ENCODE peak calls at places on chromosome 4, in five cellular contexts. N, R, U, Q and K are unnamed samples.

GRCh38 chr4:37442062-37442323 is 197.4 kb downstream of the NWD2 start:
- DNase-seq in R (no peak), N (no peak), U (no peak), Q (no peak), K (no peak)

GRCh38 chr4:41346306-41347061 is 89.8 kb downstream of the UCHL1 start:
- DNase-seq in Q (no peak), N (no peak), R (no peak), U (no peak), K (peak; percentile 63)

GRCh38 chr4:25861422-25861926 is 1.3 kb downstream of the SEL1L3 start:
- DNase-seq in U (no peak), N (peak; percentile 47), R (no peak), Q (peak; percentile 59), K (peak; percentile 75)

GRCh38 chr4:56786955-56787354 is 34.5 kb downstream of the SPINK2 start:
- DNase-seq in R (no peak), N (peak; percentile 96), U (peak; percentile 91), Q (peak; percentile 73), K (peak; percentile 17)

GRCh38 chr4:56755901-56756300 is 65.6 kb downstream of the SPINK2 start:
- DNase-seq in U (no peak), N (no peak), R (no peak), Q (peak; percentile 38), K (no peak)

GRCh38 chr4:15720846-15721245 is 18.0 kb downstream of the BST1 start:
- DNase-seq in U (no peak), N (no peak), R (no peak), Q (no peak), K (no peak)

GRCh38 chr4:7237863-7238262 is 45.5 kb downstream of the SORCS2 start:
- DNase-seq in Q (no peak), N (peak; percentile 15), R (no peak), U (no peak), K (no peak)

GRCh38 chr4:71377561-71377960 is 38.7 kb downstream of the SLC4A4 start:
- DNase-seq in U (no peak), R (no peak), N (peak; percentile 95), Q (peak; percentile 20), K (peak; percentile 13)

GRCh38 chr4:112063260-112063659 is 82.0 kb upstream of the FAM241A start:
- DNase-seq in R (no peak), N (no peak), Q (peak; percentile 17), U (no peak), K (no peak)

GRCh38 chr4:186570193-186570996 is 15.0 kb upstream of the MTNR1A start:
- DNase-seq in Q (peak; percentile 40), N (peak; percentile 79), R (peak; percentile 14), U (no peak), K (no peak)
- H3K4me3 ChIP-seq in Q (peak overlapping the region; percentile 32), N (peak overlapping the region; percentile 36), R (no peak overlapping the region), U (peak overlapping the region; percentile 51), K (no peak overlapping the region)

GRCh38 chr4:156723951-156724668 is 247.5 kb downstream of the PDGFC start:
- DNase-seq in Q (no peak), U (peak; percentile 58), N (no peak), R (no peak), K (no peak)

GRCh38 chr4:156718226-156718625 is 253.4 kb downstream of the PDGFC start:
- DNase-seq in R (no peak), Q (peak; percentile 13), U (no peak), N (peak; percentile 18), K (no peak)
- H3K4me3 ChIP-seq in R (no peak overlapping the region), Q (no peak overlapping the region), U (no peak overlapping the region), N (no peak overlapping the region), K (no peak overlapping the region)

GRCh38 chr4:13539047-13539720 is 5.1 kb downstream of the NKX3-2 start:
- DNase-seq in U (no peak), R (no peak), N (no peak), Q (no peak), K (no peak)

GRCh38 chr4:13538427-13538973 is 5.8 kb downstream of the NKX3-2 start:
- DNase-seq in U (no peak), Q (no peak), N (no peak), R (no peak), K (no peak)

GRCh38 chr4:13540446-13541175 is 3.7 kb downstream of the NKX3-2 start:
- DNase-seq in R (no peak), U (no peak), N (no peak), Q (no peak), K (no peak)

GRCh38 chr4:13541176-13541604 is 3.1 kb downstream of the NKX3-2 start:
- DNase-seq in R (no peak), U (peak; percentile 61), Q (no peak), N (no peak), K (no peak)

GRCh38 chr4:13539721-13540445 is 4.4 kb downstream of the NKX3-2 start:
- DNase-seq in U (no peak), Q (no peak), R (no peak), N (no peak), K (no peak)
- H3K4me3 ChIP-seq in U (no peak overlapping the region), Q (no peak overlapping the region), R (no peak overlapping the region), N (no peak overlapping the region), K (no peak overlapping the region)

DNA sequence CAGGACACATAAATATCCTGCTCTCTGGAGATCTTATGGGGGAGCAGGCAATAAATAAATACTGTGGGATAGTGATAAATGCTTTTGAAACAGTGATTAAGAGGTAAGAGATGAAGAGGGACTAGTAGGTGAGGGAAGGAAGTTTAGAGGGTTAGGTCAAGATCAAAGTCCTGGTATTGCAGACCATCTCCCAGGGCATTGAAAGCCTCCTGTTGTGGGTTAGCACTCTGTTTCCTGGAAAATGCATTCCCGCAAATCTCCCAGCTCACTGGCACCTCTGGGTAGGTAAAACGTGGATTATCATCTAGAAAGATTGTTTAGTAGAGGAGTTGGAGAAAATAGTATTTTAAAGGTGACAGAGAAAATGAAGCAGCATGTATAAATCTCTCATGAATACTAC is 2.2 kb downstream of the SNX25 start:
- DNase-seq in N (no peak), Q (no peak), U (no peak), R (no peak), K (no peak)
- H3K4me3 ChIP-seq in N (no peak overlapping the region), Q (no peak overlapping the region), U (no peak overlapping the region), R (no peak overlapping the region), K (peak overlapping the region; percentile 88)

DNA sequence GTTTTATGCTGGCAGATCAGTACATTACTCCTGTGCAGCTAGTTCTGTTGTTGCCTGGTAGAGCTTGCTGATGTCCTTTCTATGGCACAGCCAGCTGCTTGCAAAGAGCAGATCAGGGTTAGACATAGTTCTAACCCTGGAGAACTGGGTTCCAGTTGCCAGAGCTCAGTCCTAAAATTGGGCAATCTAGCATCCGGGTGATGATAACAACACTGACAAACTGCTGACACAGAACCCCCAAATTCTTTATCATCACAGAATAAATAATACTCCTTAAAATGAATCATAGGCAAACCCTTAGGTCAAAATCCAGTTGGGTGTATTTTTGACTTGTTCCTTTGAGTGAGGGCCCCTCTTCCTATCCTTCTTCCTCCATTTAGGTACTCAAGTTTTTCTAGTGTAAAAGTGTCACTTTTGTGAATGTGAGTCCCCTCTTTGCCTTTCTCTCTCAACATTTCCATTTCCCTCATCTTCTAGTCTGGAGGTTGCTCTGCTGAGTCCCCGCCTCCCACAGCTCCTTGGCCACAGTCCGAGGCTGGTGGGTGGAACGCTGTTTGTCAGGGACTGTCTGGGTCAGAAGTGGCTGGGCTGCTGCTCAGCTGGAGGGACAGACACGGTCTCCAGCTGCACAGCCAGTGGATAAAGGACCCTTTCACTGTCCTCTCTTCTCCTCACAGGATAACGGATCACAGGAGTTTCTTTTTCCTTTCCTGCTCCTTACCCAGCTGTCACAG is 93.6 kb upstream of the RASGEF1B start:
- DNase-seq in R (no peak), Q (peak; percentile 47), N (no peak), U (peak; percentile 94), K (no peak)
- H3K4me3 ChIP-seq in R (no peak overlapping the region), Q (peak overlapping the region; percentile 46), N (no peak overlapping the region), U (peak overlapping the region; percentile 61), K (no peak overlapping the region)

DNA sequence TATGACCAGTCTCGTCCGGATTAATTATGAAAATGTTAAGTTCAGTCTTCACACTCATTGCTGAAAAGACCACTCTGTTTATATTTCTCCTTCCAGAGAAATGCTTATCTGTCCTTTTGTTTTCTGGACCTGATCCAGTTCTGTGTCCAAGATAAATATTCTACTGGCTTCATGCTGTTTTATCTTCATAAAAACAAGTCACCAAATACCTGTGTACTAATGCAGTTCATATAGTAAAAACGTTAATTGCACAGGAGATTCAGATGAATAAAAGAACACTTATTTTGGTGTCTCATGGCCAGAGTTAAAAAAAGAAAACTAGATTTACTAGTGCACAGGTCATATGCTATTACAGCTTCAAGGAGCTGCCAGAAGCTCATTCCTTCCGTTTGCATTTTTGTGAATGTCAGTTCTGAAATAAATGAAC is 17.3 kb downstream of the FNIP2 start:
- DNase-seq in R (no peak), U (no peak), Q (peak; percentile 71), N (peak; percentile 28), K (peak; percentile 82)
- H3K4me3 ChIP-seq in R (no peak overlapping the region), U (peak overlapping the region; percentile 16), Q (no peak overlapping the region), N (no peak overlapping the region), K (peak overlapping the region; percentile 8)

DNA sequence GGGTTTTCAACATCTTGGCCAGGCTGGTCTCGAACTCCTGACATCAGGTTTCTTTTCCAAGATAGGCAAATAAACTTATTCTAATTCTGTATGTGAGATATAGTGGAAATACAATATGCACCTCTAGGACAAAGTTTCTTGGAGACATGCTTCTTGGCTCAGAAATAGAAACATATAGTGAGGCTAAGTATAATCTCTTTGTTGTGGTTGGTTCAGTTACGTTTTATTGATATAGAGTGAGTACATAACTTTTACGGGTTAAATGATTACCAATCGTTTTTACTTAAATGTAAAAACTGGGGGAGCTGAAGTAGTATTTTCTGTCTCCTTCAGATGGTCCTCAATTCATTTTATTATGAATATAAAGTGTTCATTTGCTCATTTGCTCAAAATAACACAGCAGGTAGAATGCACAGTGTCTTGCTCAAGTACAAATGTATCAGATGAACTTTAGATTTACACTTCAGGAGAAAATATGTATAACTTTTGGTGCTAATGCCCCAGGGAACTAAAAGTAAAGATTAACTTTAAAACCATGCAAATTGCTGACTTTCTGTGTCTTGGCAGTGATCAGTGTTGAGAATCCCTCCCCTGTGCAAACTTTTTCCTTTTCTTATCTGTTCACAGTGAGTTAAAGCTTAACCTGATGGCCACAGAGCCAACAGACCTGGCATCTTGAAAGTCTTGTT is 77.6 kb downstream of the AFF1 start:
- DNase-seq in N (no peak), Q (no peak), U (no peak), R (no peak), K (no peak)
- H3K4me3 ChIP-seq in N (no peak overlapping the region), Q (no peak overlapping the region), U (peak overlapping the region; percentile 0), R (no peak overlapping the region), K (no peak overlapping the region)